ENCODE peak calls at places on chromosomes 5 and 9, in nine cellular contexts. One of them, this sample, is unnamed. For H3K4me1, the result is how much of the 10 kb centered on the place peaks cover.

GRCh38 chr9:370081-370480 is 155.4 kb downstream of the DOCK8 start:
- DNase-seq in HAP-1: no peak
- DNase-seq in OCI-LY7: no peak
- DNase-seq in right lobe of liver: no peak
- DNase-seq in CD8-positive, alpha-beta T cell: no peak
- DNase-seq in fibroblast of lung: no peak
- DNase-seq in left ventricle myocardium inferior: no peak
- DNase-seq in mammary epithelial cell: no peak
- DNase-seq in transverse colon: no peak
- DNase-seq in this sample: no peak

GRCh38 chr5:159833088-159833487 is 83.2 kb upstream of the ADRA1B start:
- DNase-seq in right lobe of liver: no peak
- DNase-seq in left ventricle myocardium inferior: no peak
- DNase-seq in fibroblast of lung: no peak
- DNase-seq in transverse colon: no peak
- DNase-seq in mammary epithelial cell: no peak
- DNase-seq in HAP-1: no peak
- DNase-seq in OCI-LY7: no peak
- DNase-seq in CD8-positive, alpha-beta T cell: no peak
- DNase-seq in this sample: no peak

GRCh38 chr9:68750786-68751185 is 45.7 kb downstream of the PIP5K1B start:
- DNase-seq in OCI-LY7: no peak
- DNase-seq in left ventricle myocardium inferior: no peak
- DNase-seq in mammary epithelial cell: peak
- DNase-seq in transverse colon: no peak
- DNase-seq in CD8-positive, alpha-beta T cell: no peak
- DNase-seq in HAP-1: peak
- DNase-seq in fibroblast of lung: no peak
- DNase-seq in right lobe of liver: no peak
- DNase-seq in this sample: no peak

GRCh38 chr9:125233678-125234077 is 7.5 kb downstream of the HSPA5 start:
- DNase-seq in mammary epithelial cell: peak
- DNase-seq in HAP-1: no peak
- DNase-seq in fibroblast of lung: peak
- DNase-seq in CD8-positive, alpha-beta T cell: no peak
- DNase-seq in OCI-LY7: no peak
- DNase-seq in right lobe of liver: no peak
- DNase-seq in left ventricle myocardium inferior: no peak
- DNase-seq in transverse colon: no peak
- DNase-seq in this sample: no peak

GRCh38 chr9:29039258-29039657 is 1466.0 kb upstream of the C9orf72 start:
- DNase-seq in fibroblast of lung: peak
- DNase-seq in HAP-1: no peak
- DNase-seq in left ventricle myocardium inferior: no peak
- DNase-seq in OCI-LY7: no peak
- DNase-seq in right lobe of liver: no peak
- DNase-seq in CD8-positive, alpha-beta T cell: no peak
- DNase-seq in transverse colon: no peak
- DNase-seq in mammary epithelial cell: peak
- DNase-seq in this sample: no peak

GRCh38 chr5:16546712-16547111 is 70.1 kb downstream of the RETREG1 start:
- DNase-seq in mammary epithelial cell: no peak
- DNase-seq in CD8-positive, alpha-beta T cell: no peak
- DNase-seq in OCI-LY7: no peak
- DNase-seq in transverse colon: no peak
- DNase-seq in left ventricle myocardium inferior: no peak
- DNase-seq in right lobe of liver: no peak
- DNase-seq in fibroblast of lung: no peak
- DNase-seq in HAP-1: no peak
- DNase-seq in this sample: no peak

GRCh38 chr5:135012951-135013391 is 21.1 kb downstream of the PITX1 start:
- DNase-seq in right lobe of liver: no peak
- DNase-seq in HAP-1: peak
- DNase-seq in fibroblast of lung: no peak
- DNase-seq in CD8-positive, alpha-beta T cell: no peak
- DNase-seq in transverse colon: no peak
- DNase-seq in left ventricle myocardium inferior: no peak
- DNase-seq in mammary epithelial cell: no peak
- DNase-seq in OCI-LY7: no peak
- DNase-seq in this sample: no peak

GRCh38 chr9:116800885-116801284 is 113.8 kb downstream of the TRIM32 start:
- DNase-seq in left ventricle myocardium inferior: no peak
- DNase-seq in mammary epithelial cell: no peak
- DNase-seq in transverse colon: no peak
- DNase-seq in CD8-positive, alpha-beta T cell: no peak
- DNase-seq in HAP-1: no peak
- DNase-seq in fibroblast of lung: no peak
- DNase-seq in OCI-LY7: peak
- DNase-seq in right lobe of liver: no peak
- DNase-seq in this sample: no peak

GRCh38 chr9:120947222-120947621 is 20.6 kb upstream of the TRAF1 start:
- DNase-seq in right lobe of liver: no peak
- DNase-seq in CD8-positive, alpha-beta T cell: no peak
- DNase-seq in mammary epithelial cell: no peak
- DNase-seq in OCI-LY7: no peak
- DNase-seq in fibroblast of lung: no peak
- DNase-seq in transverse colon: no peak
- DNase-seq in HAP-1: no peak
- DNase-seq in left ventricle myocardium inferior: no peak
- DNase-seq in this sample: no peak

GRCh38 chr5:9358961-9359686 is 186.8 kb downstream of the SEMA5A start:
- DNase-seq in HAP-1: no peak
- DNase-seq in left ventricle myocardium inferior: no peak
- DNase-seq in right lobe of liver: no peak
- DNase-seq in CD8-positive, alpha-beta T cell: no peak
- DNase-seq in transverse colon: no peak
- DNase-seq in OCI-LY7: no peak
- DNase-seq in fibroblast of lung: peak
- DNase-seq in mammary epithelial cell: peak
- DNase-seq in this sample: no peak

GRCh38 chr5:170559296-170559695 is 55.5 kb downstream of the KCNIP1 start:
- DNase-seq in HAP-1: no peak
- DNase-seq in left ventricle myocardium inferior: no peak
- DNase-seq in CD8-positive, alpha-beta T cell: no peak
- DNase-seq in OCI-LY7: no peak
- DNase-seq in fibroblast of lung: no peak
- DNase-seq in mammary epithelial cell: no peak
- DNase-seq in right lobe of liver: no peak
- DNase-seq in transverse colon: no peak
- DNase-seq in this sample: no peak

GRCh38 chr9:136784249-136784996 is 6.7 kb upstream of the TMEM141 start:
- DNase-seq in OCI-LY7: peak
- DNase-seq in right lobe of liver: no peak
- DNase-seq in fibroblast of lung: no peak
- DNase-seq in left ventricle myocardium inferior: no peak
- DNase-seq in transverse colon: no peak
- DNase-seq in CD8-positive, alpha-beta T cell: no peak
- DNase-seq in mammary epithelial cell: no peak
- DNase-seq in HAP-1: peak
- DNase-seq in this sample: no peak

GRCh38 chr5:16784088-16784487 is 152.0 kb downstream of the MYO10 start:
- DNase-seq in HAP-1: no peak
- DNase-seq in fibroblast of lung: peak
- DNase-seq in right lobe of liver: no peak
- DNase-seq in OCI-LY7: no peak
- DNase-seq in left ventricle myocardium inferior: no peak
- DNase-seq in CD8-positive, alpha-beta T cell: no peak
- DNase-seq in transverse colon: no peak
- DNase-seq in mammary epithelial cell: no peak
- DNase-seq in this sample: no peak

DNA sequence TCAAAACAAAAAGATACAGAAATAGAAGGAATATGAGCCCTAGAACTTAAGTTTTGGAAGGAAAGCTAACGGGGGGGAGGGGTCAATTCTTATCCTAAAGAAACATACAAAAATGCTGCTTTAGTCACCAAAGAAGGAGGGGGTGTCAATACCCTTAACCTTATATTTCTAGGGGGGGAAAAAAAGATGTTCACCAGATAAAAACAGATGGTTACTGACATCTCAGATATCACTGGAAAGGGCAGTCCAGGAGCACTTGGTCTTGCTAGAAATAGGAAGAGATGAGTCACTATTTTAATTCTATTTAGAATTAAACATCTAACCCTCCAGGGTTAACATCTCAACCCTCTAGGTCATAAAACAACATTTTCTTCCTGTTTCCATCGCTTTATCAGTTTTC is 1.7 kb downstream of the DIAPH1 start:
- DNase-seq in left ventricle myocardium inferior: no peak
- DNase-seq in fibroblast of lung: no peak
- DNase-seq in CD8-positive, alpha-beta T cell: no peak
- DNase-seq in right lobe of liver: no peak
- DNase-seq in transverse colon: no peak
- DNase-seq in OCI-LY7: no peak
- DNase-seq in mammary epithelial cell: no peak
- DNase-seq in HAP-1: no peak
- DNase-seq in this sample: no peak
- H3K4me1 ChIP-seq in left ventricle myocardium inferior: half or more
- H3K4me1 ChIP-seq in fibroblast of lung: under half
- H3K4me1 ChIP-seq in CD8-positive, alpha-beta T cell: under half
- H3K4me1 ChIP-seq in right lobe of liver: half or more
- H3K4me1 ChIP-seq in transverse colon: under half
- H3K4me1 ChIP-seq in OCI-LY7: half or more
- H3K4me1 ChIP-seq in mammary epithelial cell: under half
- H3K4me1 ChIP-seq in HAP-1: under half
- H3K4me1 ChIP-seq in this sample: under half

DNA sequence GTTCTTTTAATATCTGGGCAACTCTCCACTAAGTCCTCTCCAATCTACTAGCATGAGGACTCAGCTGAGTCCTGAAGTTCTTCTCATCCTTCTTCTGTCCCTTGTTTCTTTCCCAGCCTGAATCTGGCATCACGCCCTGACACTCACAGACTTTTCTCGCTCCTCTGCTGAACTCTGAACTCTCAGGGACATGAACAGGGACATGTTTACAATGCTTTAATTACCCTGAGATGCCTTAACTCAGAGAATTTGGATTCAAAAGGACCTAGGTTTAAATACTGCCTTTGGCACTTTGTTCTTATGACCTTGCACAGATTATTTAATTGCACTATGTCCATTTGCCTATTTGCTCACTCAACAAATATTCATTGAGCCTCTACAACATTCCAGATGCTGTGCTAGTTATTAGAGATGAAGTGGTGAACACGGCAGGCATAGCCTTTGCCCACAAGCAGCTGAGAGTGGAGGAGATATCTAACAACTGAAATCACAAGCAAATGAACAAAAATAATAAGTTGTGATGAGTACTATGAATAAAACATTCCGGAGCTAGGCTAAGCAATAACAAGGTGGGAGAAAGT is 106.0 kb downstream of the ADRB2 start:
- DNase-seq in transverse colon: no peak
- DNase-seq in right lobe of liver: peak
- DNase-seq in HAP-1: no peak
- DNase-seq in fibroblast of lung: no peak
- DNase-seq in CD8-positive, alpha-beta T cell: no peak
- DNase-seq in mammary epithelial cell: no peak
- DNase-seq in left ventricle myocardium inferior: no peak
- DNase-seq in OCI-LY7: no peak
- DNase-seq in this sample: no peak
- H3K4me1 ChIP-seq in transverse colon: under half
- H3K4me1 ChIP-seq in right lobe of liver: under half
- H3K4me1 ChIP-seq in HAP-1: under half
- H3K4me1 ChIP-seq in fibroblast of lung: under half
- H3K4me1 ChIP-seq in CD8-positive, alpha-beta T cell: under half
- H3K4me1 ChIP-seq in mammary epithelial cell: under half
- H3K4me1 ChIP-seq in left ventricle myocardium inferior: under half
- H3K4me1 ChIP-seq in OCI-LY7: under half
- H3K4me1 ChIP-seq in this sample: under half

DNA sequence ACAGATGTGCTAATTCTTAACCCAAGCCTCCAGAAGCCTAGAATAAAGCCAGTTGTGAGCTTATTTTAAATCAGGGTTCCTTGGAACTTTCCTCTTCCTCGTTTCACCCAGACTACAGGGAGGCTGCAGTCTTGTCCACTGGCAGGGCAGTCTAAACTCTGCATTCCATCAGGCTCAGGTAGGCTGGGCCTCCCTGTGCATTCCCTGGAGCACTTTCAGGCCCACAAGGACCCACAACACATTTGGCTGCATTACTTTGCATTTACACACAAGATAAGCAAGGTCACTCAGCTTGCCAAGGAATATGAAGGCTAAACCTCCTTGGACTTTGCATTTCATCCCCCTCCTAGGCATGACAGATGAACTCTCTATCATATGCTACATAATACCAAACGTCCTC is 104.2 kb downstream of the MARCHF3 start:
- DNase-seq in CD8-positive, alpha-beta T cell: no peak
- DNase-seq in right lobe of liver: no peak
- DNase-seq in fibroblast of lung: peak
- DNase-seq in left ventricle myocardium inferior: no peak
- DNase-seq in transverse colon: no peak
- DNase-seq in HAP-1: no peak
- DNase-seq in OCI-LY7: no peak
- DNase-seq in mammary epithelial cell: no peak
- DNase-seq in this sample: no peak
- H3K4me1 ChIP-seq in CD8-positive, alpha-beta T cell: under half
- H3K4me1 ChIP-seq in right lobe of liver: under half
- H3K4me1 ChIP-seq in fibroblast of lung: under half
- H3K4me1 ChIP-seq in left ventricle myocardium inferior: under half
- H3K4me1 ChIP-seq in transverse colon: under half
- H3K4me1 ChIP-seq in HAP-1: under half
- H3K4me1 ChIP-seq in OCI-LY7: under half
- H3K4me1 ChIP-seq in mammary epithelial cell: under half
- H3K4me1 ChIP-seq in this sample: under half

DNA sequence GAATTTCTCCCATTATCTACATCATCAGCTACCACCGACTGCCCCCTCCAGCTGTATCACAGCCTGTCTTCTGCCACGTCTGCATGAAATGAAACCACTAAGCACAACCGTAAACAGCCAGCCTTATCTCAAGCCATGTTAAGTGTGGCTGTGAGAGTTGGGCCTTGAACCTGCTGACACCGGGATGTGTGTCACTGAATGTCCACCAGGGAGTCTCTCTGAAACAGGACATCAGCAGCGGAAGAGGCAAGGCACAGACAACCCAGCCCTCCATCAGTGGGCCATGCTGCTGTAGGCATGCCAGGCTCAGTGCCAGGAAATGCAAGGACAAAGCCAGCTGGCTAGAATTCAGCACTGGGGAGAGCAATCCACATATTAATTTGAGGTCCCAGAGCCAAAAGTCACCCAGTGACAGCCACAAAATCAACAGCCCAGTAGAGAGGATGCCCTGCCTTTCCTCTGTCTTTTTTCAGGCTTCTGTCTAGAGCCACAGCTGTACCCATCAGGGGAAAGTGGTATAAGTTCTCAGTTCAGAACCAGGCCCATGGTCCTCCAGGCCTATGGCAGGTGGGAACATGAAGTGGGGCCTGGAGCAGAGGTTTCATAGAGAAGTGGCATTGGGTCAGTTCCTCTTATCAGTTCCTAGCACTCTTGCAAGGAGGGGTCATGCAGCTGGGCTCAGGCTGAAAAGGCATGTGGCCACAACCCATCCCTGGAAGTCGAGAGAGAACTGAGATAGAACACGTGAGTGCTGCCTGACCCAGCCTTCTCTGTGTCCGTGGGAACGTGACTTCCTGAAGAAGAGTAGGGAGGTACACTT is 199.5 kb downstream of the ESM1 start:
- DNase-seq in transverse colon: peak
- DNase-seq in fibroblast of lung: no peak
- DNase-seq in CD8-positive, alpha-beta T cell: no peak
- DNase-seq in left ventricle myocardium inferior: peak
- DNase-seq in OCI-LY7: peak
- DNase-seq in right lobe of liver: peak
- DNase-seq in mammary epithelial cell: no peak
- DNase-seq in HAP-1: no peak
- DNase-seq in this sample: no peak
- H3K4me1 ChIP-seq in transverse colon: under half
- H3K4me1 ChIP-seq in fibroblast of lung: under half
- H3K4me1 ChIP-seq in CD8-positive, alpha-beta T cell: under half
- H3K4me1 ChIP-seq in left ventricle myocardium inferior: under half
- H3K4me1 ChIP-seq in OCI-LY7: under half
- H3K4me1 ChIP-seq in right lobe of liver: under half
- H3K4me1 ChIP-seq in mammary epithelial cell: under half
- H3K4me1 ChIP-seq in HAP-1: under half
- H3K4me1 ChIP-seq in this sample: under half

This sample was measured in esophagus squamous epithelium.